ENCODE peak calls at places on chromosomes 3 and 15, in ten cellular contexts. H, W, A, R, V, N, S, E, Z and Y are unnamed samples.

GRCh38 chr3:126439968-126440708 is 35.6 kb downstream of the ZXDC start:
- DNase-seq in H (no peak), W (no peak), A (no peak), R (no peak), V (no peak), N (no peak), S (no peak), E (no peak), Z (no peak), Y (no peak)

GRCh38 chr3:44104668-44105321 is 136.9 kb upstream of the TOPAZ1 start:
- DNase-seq in H (peak; percentile 15), W (no peak), A (peak; percentile 66), R (no peak), V (peak; percentile 76), N (no peak), S (no peak), E (no peak), Z (peak; percentile 84), Y (peak; percentile 87)

GRCh38 chr3:138125548-138126221 is 6.5 kb downstream of the A4GNT start:
- DNase-seq in H (no peak), W (no peak), A (no peak), R (no peak), V (no peak), N (no peak), S (no peak), E (no peak), Z (no peak), Y (no peak)

GRCh38 chr3:126606021-126606420 is 47.3 kb upstream of the C3orf22 start:
- DNase-seq in H (no peak), W (no peak), A (no peak), R (no peak), V (no peak), N (no peak), S (no peak), E (no peak), Z (no peak), Y (no peak)

GRCh38 chr3:23480324-23480704 is 277.2 kb downstream of the UBE2E2 start:
- DNase-seq in H (no peak), W (no peak), A (no peak), R (no peak), V (no peak), N (no peak), S (no peak), E (no peak), Z (no peak), Y (no peak)

GRCh38 chr15:78205856-78206255 is 28.5 kb downstream of the ACSBG1 start:
- DNase-seq in H (no peak), W (no peak), A (no peak), R (no peak), V (no peak), N (no peak), S (no peak), E (no peak), Z (peak; percentile 2), Y (no peak)

GRCh38 chr3:190968616-190969015 is 106.1 kb upstream of the GMNC start:
- DNase-seq in H (no peak), W (no peak), A (no peak), R (no peak), V (no peak), N (no peak), S (no peak), E (no peak), Z (no peak), Y (no peak)

GRCh38 chr15:48385431-48385830 is 54.2 kb downstream of the DUT start:
- DNase-seq in H (no peak), W (no peak), A (no peak), R (peak; percentile 38), V (no peak), N (no peak), S (no peak), E (no peak), Z (no peak), Y (no peak)

GRCh38 chr15:56356616-56357015 is 8.6 kb upstream of the TEX9 start:
- DNase-seq in H (no peak), W (no peak), A (no peak), R (no peak), V (no peak), N (no peak), S (no peak), E (no peak), Z (no peak), Y (peak; percentile 51)

GRCh38 chr15:63466378-63467192 is 37.8 kb upstream of the USP3 start:
- DNase-seq in H (no peak), W (no peak), A (no peak), R (peak; percentile 30), V (no peak), N (peak; percentile 68), S (no peak), E (peak; percentile 80), Z (peak; percentile 72), Y (peak; percentile 89)

GRCh38 chr3:187955076-187955952 is 198.6 kb upstream of the LPP start:
- DNase-seq in H (no peak), W (peak; percentile 43), A (no peak), R (peak; percentile 34), V (no peak), N (no peak), S (peak; percentile 68), E (peak; percentile 72), Z (peak; percentile 46), Y (no peak)

GRCh38 chr15:60077581-60078359 is 73.7 kb downstream of the FOXB1 start:
- DNase-seq in H (no peak), W (no peak), A (no peak), R (no peak), V (no peak), N (no peak), S (no peak), E (no peak), Z (no peak), Y (no peak)

GRCh38 chr15:45668386-45668785 is 33.6 kb downstream of the SQOR start:
- DNase-seq in H (no peak), W (no peak), A (no peak), R (no peak), V (no peak), N (no peak), S (no peak), E (no peak), Z (no peak), Y (no peak)

GRCh38 chr3:9883676-9884554 is 3.9 kb upstream of the CIDEC start:
- DNase-seq in H (no peak), W (no peak), A (no peak), R (peak; percentile 53), V (no peak), N (no peak), S (no peak), E (no peak), Z (peak; percentile 48), Y (no peak)

DNA sequence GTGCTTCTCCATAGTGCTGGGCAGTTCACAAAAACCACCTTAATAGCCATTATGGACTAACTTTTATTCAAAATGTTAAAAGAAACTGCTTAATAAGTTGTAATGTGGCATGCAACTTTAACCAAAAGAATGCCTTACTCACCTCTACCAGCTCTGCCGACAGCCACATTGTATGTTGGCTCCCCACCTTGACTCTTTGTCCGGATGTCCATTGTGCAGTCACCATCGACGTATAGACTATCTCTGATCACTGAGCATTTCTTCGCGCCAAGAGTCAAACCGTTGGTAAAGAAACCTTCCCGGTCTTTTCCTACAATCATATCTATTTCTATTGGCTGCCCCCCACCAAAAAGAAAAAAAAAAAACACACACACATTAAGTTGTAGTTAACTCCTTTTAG is 2.5 kb downstream of the PFN2 start:
- DNase-seq in H (no peak), W (no peak), A (no peak), R (no peak), V (no peak), N (no peak), S (no peak), E (no peak), Z (no peak), Y (no peak)
- H3K4me3 ChIP-seq in H (peak overlapping the region; percentile 86), W (peak overlapping the region; percentile 90), A (peak overlapping the region; percentile 84), R (no peak overlapping the region), V (no peak overlapping the region), N (no peak overlapping the region), S (no peak overlapping the region), E (no peak overlapping the region), Z (peak overlapping the region; percentile 63), Y (no peak overlapping the region)

DNA sequence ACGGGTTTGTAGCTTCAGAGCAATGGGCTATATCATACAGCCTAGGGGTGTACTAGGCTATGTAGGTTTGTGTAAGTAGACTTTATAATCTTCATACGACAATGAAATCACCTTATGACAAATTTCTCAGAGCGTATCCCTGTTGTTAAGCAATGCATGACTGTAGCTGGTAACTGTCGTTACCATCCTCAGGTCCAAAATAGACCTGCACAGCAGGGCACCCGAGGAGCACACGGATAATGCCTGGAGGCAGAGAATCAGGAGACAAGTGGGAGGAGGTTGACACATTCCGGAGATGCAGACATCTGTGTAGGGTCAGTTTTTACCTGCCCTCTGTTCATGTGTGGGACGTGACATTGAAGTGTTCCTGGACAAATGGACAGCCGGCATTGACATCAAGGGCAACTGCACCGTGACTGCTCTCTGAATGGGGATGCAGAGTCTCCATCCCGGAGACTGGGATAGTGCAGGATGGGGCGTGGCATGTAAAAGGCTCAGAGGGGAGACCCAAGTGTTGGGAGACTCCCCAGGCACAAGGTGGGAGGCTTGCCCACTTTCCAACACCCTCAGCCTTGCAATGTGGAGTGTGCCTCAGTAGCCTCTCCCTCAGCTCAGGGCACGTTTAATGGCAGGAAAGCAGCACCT is 45.9 kb upstream of the PGPEP1L start:
- DNase-seq in H (no peak), W (no peak), A (no peak), R (no peak), V (no peak), N (no peak), S (no peak), E (no peak), Z (no peak), Y (no peak)
- TF ChIP-seq CTCF in H (no peak), W (no peak), A (no peak), R (no peak), V (no peak), N (no peak), S (no peak), E (no peak), Z (no peak), Y (no peak)

GRCh38 chr3:14406336-14406735 is 3.9 kb downstream of the SLC6A6 start:
- DNase-seq in H (no peak), W (no peak), A (no peak), R (no peak), V (no peak), N (no peak), S (no peak), E (no peak), Z (no peak), Y (no peak)
- H3K4me3 ChIP-seq in H (peak overlapping the region; percentile 88), W (peak overlapping the region; percentile 91), A (no peak overlapping the region), R (no peak overlapping the region), V (no peak overlapping the region), N (no peak overlapping the region), S (no peak overlapping the region), E (no peak overlapping the region), Z (no peak overlapping the region), Y (no peak overlapping the region)

GRCh38 chr15:101540480-101541239 is 51.2 kb upstream of the PCSK6 start:
- DNase-seq in H (no peak), W (no peak), A (no peak), R (no peak), V (no peak), N (no peak), S (peak; percentile 63), E (no peak), Z (no peak), Y (no peak)
- TF ChIP-seq CTCF in H (no peak), W (no peak), A (no peak), R (no peak), V (no peak), N (peak; percentile 22), S (no peak), E (no peak), Z (no peak), Y (no peak)